ENCODE peak calls at places on chromosomes 6 and 20, in nine cellular contexts. Q is stomach; O is heart left ventricle; D is CD8-positive, alpha-beta memory T cell; F is A549; M is CD8-positive, alpha-beta T cell; G is IMR-90; R is GM12878; U is breast epithelium. I is an unnamed sample.

GRCh38 chr6:144710207-144710606 is 425.1 kb downstream of the UTRN start:
- DNase-seq in R (no peak), O (no peak), M (no peak), F (peak), U (peak), D (no peak), Q (no peak), G (peak), I (no peak)

GRCh38 chr20:59577037-59577808 is 27.1 kb upstream of the PHACTR3 start:
- DNase-seq in U (no peak), F (no peak), M (no peak), D (no peak), R (no peak), Q (no peak), G (no peak), O (no peak), I (no peak)

GRCh38 chr20:37298190-37298939 is 8.9 kb downstream of the MANBAL start:
- DNase-seq in Q (peak), R (no peak), O (no peak), U (no peak), F (no peak), M (no peak), G (peak), D (no peak), I (no peak)

GRCh38 chr20:38165966-38166706 is 1.1 kb upstream of the TGM2 start:
- DNase-seq in G (peak), F (no peak), Q (no peak), M (no peak), U (no peak), O (no peak), D (no peak), R (no peak), I (no peak)

GRCh38 chr6:161074496-161075140 is 83.0 kb downstream of the MAP3K4 start:
- DNase-seq in F (no peak), R (no peak), G (no peak), D (no peak), O (no peak), Q (no peak), M (no peak), U (no peak), I (no peak)

GRCh38 chr20:35006009-35006408 is 50.3 kb downstream of the MYH7B start:
- DNase-seq in O (no peak), M (no peak), G (no peak), U (no peak), R (no peak), Q (no peak), D (no peak), F (no peak), I (no peak)

GRCh38 chr6:82337688-82338257 is 25.8 kb upstream of the TPBG start:
- DNase-seq in M (no peak), O (no peak), Q (no peak), U (peak), G (no peak), D (no peak), F (no peak), R (no peak), I (no peak)

GRCh38 chr6:131250121-131250520 is 114.9 kb downstream of the AKAP7 start:
- DNase-seq in R (peak), D (no peak), F (no peak), Q (peak), U (no peak), G (peak), O (peak), M (peak), I (peak)

GRCh38 chr6:74091133-74091793 is 395.3 kb downstream of the CD109 start:
- DNase-seq in R (no peak), O (no peak), D (no peak), Q (no peak), F (peak), G (peak), M (no peak), U (no peak), I (no peak)

GRCh38 chr20:38230253-38230551 is 30.3 kb downstream of the KIAA1755 start:
- DNase-seq in G (no peak), U (no peak), M (no peak), F (no peak), R (no peak), Q (no peak), D (no peak), O (no peak), I (no peak)

GRCh38 chr6:36334832-36335459 is 1.7 kb downstream of the BNIP5 start:
- DNase-seq in D (no peak), Q (peak), U (no peak), R (no peak), O (no peak), M (no peak), F (no peak), G (no peak), I (peak)

GRCh38 chr6:139577124-139577800 is 202.8 kb upstream of the CITED2 start:
- DNase-seq in D (no peak), U (no peak), G (peak), O (no peak), M (no peak), R (no peak), Q (no peak), F (no peak), I (no peak)

GRCh38 chr6:111874030-111874425 is 776 bp upstream of the FYN start:
- DNase-seq in M (peak), U (no peak), D (peak), Q (no peak), F (no peak), R (no peak), G (peak), O (no peak), I (peak)

GRCh38 chr20:36028106-36028826 is 59.9 kb downstream of the CNBD2 start:
- DNase-seq in U (no peak), D (no peak), Q (no peak), G (no peak), O (no peak), F (no peak), R (no peak), M (no peak), I (no peak)

GRCh38 chr6:169217972-169218371 is 35.7 kb downstream of the THBS2 start:
- DNase-seq in Q (no peak), F (no peak), D (no peak), M (no peak), G (no peak), O (no peak), R (no peak), U (no peak), I (no peak)

GRCh38 chr6:169213814-169214520 is 39.7 kb downstream of the THBS2 start:
- DNase-seq in M (no peak), Q (no peak), R (no peak), D (no peak), F (no peak), U (no peak), O (peak), G (no peak), I (peak)

GRCh38 chr6:169212897-169213813 is 40.5 kb downstream of the THBS2 start:
- DNase-seq in O (peak), F (peak), R (peak), G (peak), D (peak), Q (peak), U (peak), M (peak), I (peak)

GRCh38 chr6:169216830-169217229 is 36.8 kb downstream of the THBS2 start:
- DNase-seq in Q (no peak), R (no peak), O (no peak), D (no peak), F (no peak), G (no peak), U (no peak), M (no peak), I (peak)

GRCh38 chr6:169215201-169215661 is 38.4 kb downstream of the THBS2 start:
- DNase-seq in M (no peak), D (no peak), R (no peak), G (peak), O (no peak), Q (no peak), U (no peak), F (no peak), I (peak)
- H3K27ac ChIP-seq in M (no peak), D (no peak), R (no peak), G (peak), O (peak), Q (peak), U (peak), F (peak), I (peak)

GRCh38 chr6:158718431-158719126 is 68.7 kb downstream of the SYTL3 start:
- DNase-seq in R (no peak), G (no peak), F (peak), U (no peak), O (no peak), D (no peak), Q (peak), M (no peak), I (no peak)
- H3K27ac ChIP-seq in R (peak), G (no peak), F (peak), U (no peak), O (no peak), D (peak), Q (peak), M (no peak), I (no peak)

GRCh38 chr6:108597601-108598315 is 37.0 kb downstream of the FOXO3 start:
- DNase-seq in F (no peak), G (peak), Q (no peak), O (no peak), D (no peak), R (peak), M (no peak), U (no peak), I (no peak)
- H3K27ac ChIP-seq in F (no peak), G (no peak), Q (peak), O (no peak), D (no peak), R (peak), M (no peak), U (peak), I (no peak)

DNA sequence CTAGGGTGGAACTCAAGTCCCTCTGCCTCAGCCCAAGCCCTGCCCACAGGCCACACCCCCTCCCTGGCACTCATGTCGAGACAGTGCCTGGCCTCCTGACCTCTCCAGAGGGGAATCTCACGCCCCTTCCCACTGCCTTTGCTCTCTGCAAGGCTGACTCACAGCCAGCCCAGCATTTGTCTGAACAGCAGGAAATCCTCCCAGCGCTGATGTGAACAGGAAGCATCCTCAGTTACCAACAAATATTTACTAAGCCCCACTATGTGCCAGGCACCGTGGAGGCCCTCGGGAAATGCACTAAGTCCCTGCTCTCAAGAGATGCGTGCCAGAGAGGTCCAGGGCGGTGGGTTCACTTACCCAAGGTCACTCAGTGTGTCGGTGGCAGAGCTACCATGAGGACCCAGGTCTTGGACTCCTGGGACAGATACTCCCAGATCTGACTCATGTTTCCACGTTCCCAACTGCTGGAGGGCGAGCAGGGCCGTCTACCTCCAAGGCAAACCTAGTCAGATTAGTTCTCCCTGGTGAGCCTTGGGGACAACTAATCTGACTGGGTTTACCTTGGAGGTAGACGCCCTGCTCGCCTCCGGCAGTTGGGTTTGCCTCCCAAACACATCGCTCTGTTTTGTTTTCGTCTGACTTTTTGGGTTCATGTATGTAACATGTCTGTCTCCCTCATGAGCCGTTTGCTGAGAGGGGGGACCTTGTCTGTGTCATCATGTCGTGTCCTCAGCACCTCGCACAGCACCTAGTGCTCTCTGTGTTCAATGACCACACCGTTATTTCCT is 7.7 kb downstream of the ADA start:
- DNase-seq in U (no peak), O (peak), G (peak), D (peak), F (peak), Q (peak), M (peak), R (no peak), I (peak)
- H3K27ac ChIP-seq in U (peak), O (peak), G (peak), D (peak), F (peak), Q (peak), M (peak), R (peak), I (peak)

DNA sequence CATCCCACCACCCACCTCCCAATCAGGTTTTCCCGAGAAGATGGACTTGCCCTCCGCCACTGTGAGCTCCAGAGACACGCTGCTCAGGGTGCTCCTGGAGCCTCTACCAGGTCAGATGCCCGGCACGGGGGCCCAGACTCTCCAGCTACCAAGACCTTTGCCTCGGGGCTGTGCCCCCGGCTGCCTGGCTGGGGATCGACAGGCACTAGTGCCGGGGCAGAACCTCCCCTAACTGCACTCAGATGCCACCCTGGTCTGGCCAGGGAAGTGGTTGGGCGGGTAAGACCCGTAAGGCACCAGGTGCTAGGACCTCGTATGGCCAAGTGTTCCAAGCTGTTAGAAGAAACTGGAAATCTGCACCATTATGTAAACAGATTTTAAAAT is 100.7 kb downstream of the ASXL1 start:
- DNase-seq in R (no peak), F (no peak), D (no peak), Q (no peak), U (no peak), M (no peak), O (no peak), G (no peak), I (no peak)
- H3K27ac ChIP-seq in R (no peak), F (no peak), D (no peak), Q (peak), U (no peak), M (no peak), O (no peak), G (no peak), I (no peak)

DNA sequence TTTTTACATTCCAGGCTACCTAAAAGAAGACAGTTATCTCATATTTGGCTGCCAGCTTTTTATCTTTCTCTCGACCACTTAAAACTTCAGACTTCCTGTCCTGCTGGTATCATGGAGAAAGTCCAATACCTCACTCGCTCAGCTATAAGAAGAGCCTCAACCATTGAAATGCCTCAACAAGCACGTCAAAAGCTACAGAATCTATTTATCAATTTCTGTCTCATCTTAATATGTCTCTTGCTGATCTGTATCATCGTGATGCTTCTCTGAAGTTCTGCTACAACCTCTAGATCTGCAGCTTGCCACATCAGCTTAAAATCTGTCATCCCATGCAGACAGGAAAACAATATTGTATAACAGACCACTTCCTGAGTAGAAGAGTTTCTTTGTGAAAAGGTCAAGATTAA is 10.7 kb downstream of the PLN start:
- DNase-seq in D (no peak), R (no peak), F (no peak), G (no peak), M (peak), U (no peak), O (no peak), Q (no peak), I (no peak)
- H3K27ac ChIP-seq in D (peak), R (no peak), F (no peak), G (no peak), M (peak), U (no peak), O (no peak), Q (peak), I (no peak)

DNA sequence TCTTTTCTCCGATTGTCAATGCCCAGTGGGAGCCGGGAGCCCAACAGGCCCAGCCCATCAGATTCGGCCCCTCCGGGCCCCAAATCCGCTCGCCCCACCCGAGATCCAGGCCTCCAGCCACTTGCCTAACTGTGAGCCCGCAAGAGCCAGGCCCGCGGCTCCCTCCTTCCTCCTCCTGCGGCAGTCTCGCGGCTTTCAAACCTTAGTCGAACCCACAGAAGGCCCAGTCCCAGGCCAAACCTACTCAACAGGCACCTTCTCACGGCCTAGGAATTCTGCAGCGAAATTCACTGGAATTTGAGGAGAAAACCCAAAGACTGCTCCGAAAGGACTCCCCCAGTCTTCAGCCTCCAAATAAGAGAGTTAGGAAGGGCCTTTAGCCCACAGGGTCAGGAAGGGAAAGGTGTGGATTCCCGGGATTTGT is 2.8 kb upstream of the TFAP2A start:
- DNase-seq in U (no peak), D (no peak), Q (no peak), G (no peak), O (no peak), F (no peak), M (no peak), R (no peak), I (no peak)
- H3K27ac ChIP-seq in U (peak), D (no peak), Q (no peak), G (no peak), O (no peak), F (no peak), M (no peak), R (no peak), I (no peak)

GRCh38 chr20:47265214-47265613 is 91.3 kb downstream of the ZMYND8 start:
- DNase-seq in U (no peak), G (no peak), M (no peak), R (no peak), D (no peak), Q (no peak), O (no peak), F (no peak), I (no peak)
- H3K27ac ChIP-seq in U (no peak), G (no peak), M (no peak), R (no peak), D (no peak), Q (no peak), O (no peak), F (no peak), I (no peak)

GRCh38 chr20:17579369-17580039 is 9.6 kb downstream of the DSTN start:
- DNase-seq in M (no peak), D (no peak), F (no peak), R (no peak), U (no peak), O (no peak), Q (no peak), G (no peak), I (no peak)
- H3K27ac ChIP-seq in M (no peak), D (no peak), F (no peak), R (no peak), U (no peak), O (no peak), Q (no peak), G (no peak), I (no peak)

I was measured in colonic mucosa.